ENCODE peak calls at places on chromosomes 4 and X, in four cellular contexts. E, H, J and V are unnamed samples.

GRCh38 chrX:103376118-103376978 is at the start of gene BEX3:
- DNase-seq in E (peak), H (peak), J (no peak), V (peak)

GRCh38 chr4:138049350-138049749 is 192.8 kb downstream of the SLC7A11 start:
- DNase-seq in E (no peak), H (no peak), J (no peak), V (no peak)

GRCh38 chr4:138512766-138513165 is 270.6 kb upstream of the SLC7A11 start:
- DNase-seq in E (no peak), H (no peak), J (no peak), V (no peak)

GRCh38 chrX:120504569-120504968 is 35.5 kb upstream of the LAMP2 start:
- DNase-seq in E (no peak), H (no peak), J (no peak), V (no peak)

GRCh38 chr4:59712474-59712873 is 1487.7 kb upstream of the ADGRL3 start:
- DNase-seq in E (no peak), H (no peak), J (no peak), V (no peak)

GRCh38 chr4:186144596-186145569 is 40.4 kb downstream of the FAM149A start:
- DNase-seq in E (peak), H (peak), J (no peak), V (peak)

GRCh38 chrX:11462136-11462535 is 168.9 kb downstream of the AMELX start:
- DNase-seq in E (no peak), H (no peak), J (no peak), V (no peak)

GRCh38 chr4:54959656-54960055 is 165.7 kb downstream of the KDR start:
- DNase-seq in E (no peak), H (peak), J (no peak), V (no peak)

GRCh38 chrX:45743081-45743533 is 542.4 kb upstream of the DIPK2B start:
- DNase-seq in E (no peak), H (peak), J (peak), V (no peak)

GRCh38 chr4:119209077-119209476 is 3.4 kb upstream of the USP53 start:
- DNase-seq in E (peak), H (peak), J (no peak), V (no peak)

GRCh38 chr4:8123389-8123788 is 35.2 kb downstream of the ABLIM2 start:
- DNase-seq in E (no peak), H (no peak), J (no peak), V (peak)

GRCh38 chr4:25029479-25030282 is 1.1 kb downstream of the LGI2 start:
- DNase-seq in E (no peak), H (no peak), J (no peak), V (no peak)